ENCODE peak calls at places on chromosomes 4 and X, in nine cellular contexts. Z is mesendoderm, A is adipocyte, M is colonic mucosa, U is fibroblast of lung, W is H9, T is endodermal cell, I is astrocyte, D is GM23248. N is an unnamed sample.

GRCh38 chr4:172485007-172485406 is 671.8 kb downstream of the GALNTL6 start:
- DNase-seq in M (no peak), Z (no peak), D (no peak), W (no peak), A (no peak), I (no peak), T (no peak), U (no peak), N (no peak)

GRCh38 chr4:57191523-57192034 is 81.4 kb upstream of the IGFBP7 start:
- DNase-seq in U (peak; percentile 3), M (peak; percentile 37), D (no peak), T (peak; percentile 80), W (peak; percentile 86), A (no peak), Z (peak; percentile 58), I (peak; percentile 17), N (no peak)

GRCh38 chr4:102493794-102494193 is 7.4 kb upstream of the NFKB1 start:
- DNase-seq in W (no peak), A (no peak), M (peak; percentile 57), D (no peak), U (no peak), Z (no peak), I (no peak), T (no peak), N (no peak)

GRCh38 chr4:39032218-39033085 is at the start of gene TMEM156:
- DNase-seq in Z (no peak), W (no peak), M (no peak), D (peak; percentile 50), U (peak; percentile 53), T (no peak), A (no peak), I (no peak), N (no peak)

GRCh38 chr4:3098346-3098745 is 23.9 kb downstream of the HTT start:
- DNase-seq in U (no peak), T (no peak), W (no peak), D (no peak), Z (no peak), I (no peak), M (no peak), A (no peak), N (no peak)

GRCh38 chrX:111506826-111507225 is 4.6 kb upstream of the SERTM2 start:
- DNase-seq in A (no peak), M (no peak), U (no peak), T (no peak), I (peak; percentile 14), D (no peak), Z (no peak), W (no peak), N (no peak)

GRCh38 chrX:23292979-23293651 is 41.5 kb upstream of the PTCHD1 start:
- DNase-seq in I (peak; percentile 70), Z (no peak), T (no peak), U (peak; percentile 1), W (no peak), M (no peak), A (no peak), D (no peak), N (no peak)

GRCh38 chr4:160869899-160870298 is 1293.9 kb downstream of the FSTL5 start:
- DNase-seq in Z (no peak), W (no peak), M (no peak), D (no peak), T (no peak), A (no peak), I (no peak), U (no peak), N (no peak)

GRCh38 chr4:94304365-94304971 is 38.2 kb downstream of the HPGDS start:
- DNase-seq in Z (peak; percentile 25), A (peak; percentile 63), W (no peak), D (peak; percentile 45), M (no peak), I (no peak), U (peak; percentile 47), T (no peak), N (peak; percentile 31)

GRCh38 chr4:84498203-84499026 is 677 bp downstream of the NKX6-1 start:
- DNase-seq in D (peak; percentile 67), M (no peak), T (peak; percentile 78), W (peak; percentile 52), U (peak; percentile 32), Z (no peak), I (peak; percentile 13), A (peak; percentile 76), N (peak; percentile 70)

GRCh38 chr4:102869569-102870227 is 906 bp downstream of the CISD2 start:
- DNase-seq in D (no peak), T (no peak), U (no peak), Z (no peak), W (no peak), I (no peak), A (no peak), M (peak; percentile 29), N (no peak)

GRCh38 chr4:133498149-133498548 is 349.1 kb downstream of the PCDH10 start:
- DNase-seq in A (no peak), D (no peak), M (no peak), W (no peak), Z (no peak), U (no peak), I (no peak), T (no peak), N (no peak)

GRCh38 chr4:11404431-11404830 is 24.3 kb downstream of the HS3ST1 start:
- DNase-seq in Z (no peak), W (no peak), T (no peak), I (no peak), U (no peak), A (no peak), M (no peak), D (no peak), N (no peak)

GRCh38 chr4:337932-338758 is 531 bp downstream of the ZNF141 start:
- DNase-seq in Z (no peak), M (peak; percentile 37), I (peak; percentile 34), D (peak; percentile 68), W (no peak), A (peak; percentile 47), U (peak; percentile 40), T (no peak), N (no peak)

GRCh38 chr4:8342651-8343050 is 73.1 kb downstream of the HTRA3 start:
- DNase-seq in D (no peak), T (peak; percentile 88), U (no peak), I (no peak), W (peak; percentile 77), Z (peak; percentile 54), A (no peak), M (no peak), N (peak; percentile 62)

GRCh38 chrX:30301977-30302376 is 7.2 kb downstream of the NR0B1 start:
- DNase-seq in T (peak; percentile 35), M (no peak), I (peak; percentile 18), U (peak; percentile 53), Z (peak; percentile 3), W (no peak), D (peak; percentile 42), A (peak; percentile 25), N (peak; percentile 40)
- H3K9ac ChIP-seq in T (no peak overlapping the region), M (no peak overlapping the region), I (no peak overlapping the region), U (no peak overlapping the region), Z (no peak overlapping the region), W (no peak overlapping the region), D (no peak overlapping the region), A (peak overlapping the region; percentile 28), N (no peak overlapping the region)

GRCh38 chr4:48346594-48346993 is 5.3 kb downstream of the SLAIN2 start:
- DNase-seq in U (peak; percentile 27), I (peak; percentile 65), T (no peak), D (peak; percentile 46), Z (no peak), A (no peak), W (no peak), M (no peak), N (no peak)
- H3K9ac ChIP-seq in U (no peak overlapping the region), I (peak overlapping the region; percentile 5), T (no peak overlapping the region), D (no peak overlapping the region), Z (no peak overlapping the region), A (no peak overlapping the region), W (no peak overlapping the region), M (no peak overlapping the region), N (no peak overlapping the region)

DNA sequence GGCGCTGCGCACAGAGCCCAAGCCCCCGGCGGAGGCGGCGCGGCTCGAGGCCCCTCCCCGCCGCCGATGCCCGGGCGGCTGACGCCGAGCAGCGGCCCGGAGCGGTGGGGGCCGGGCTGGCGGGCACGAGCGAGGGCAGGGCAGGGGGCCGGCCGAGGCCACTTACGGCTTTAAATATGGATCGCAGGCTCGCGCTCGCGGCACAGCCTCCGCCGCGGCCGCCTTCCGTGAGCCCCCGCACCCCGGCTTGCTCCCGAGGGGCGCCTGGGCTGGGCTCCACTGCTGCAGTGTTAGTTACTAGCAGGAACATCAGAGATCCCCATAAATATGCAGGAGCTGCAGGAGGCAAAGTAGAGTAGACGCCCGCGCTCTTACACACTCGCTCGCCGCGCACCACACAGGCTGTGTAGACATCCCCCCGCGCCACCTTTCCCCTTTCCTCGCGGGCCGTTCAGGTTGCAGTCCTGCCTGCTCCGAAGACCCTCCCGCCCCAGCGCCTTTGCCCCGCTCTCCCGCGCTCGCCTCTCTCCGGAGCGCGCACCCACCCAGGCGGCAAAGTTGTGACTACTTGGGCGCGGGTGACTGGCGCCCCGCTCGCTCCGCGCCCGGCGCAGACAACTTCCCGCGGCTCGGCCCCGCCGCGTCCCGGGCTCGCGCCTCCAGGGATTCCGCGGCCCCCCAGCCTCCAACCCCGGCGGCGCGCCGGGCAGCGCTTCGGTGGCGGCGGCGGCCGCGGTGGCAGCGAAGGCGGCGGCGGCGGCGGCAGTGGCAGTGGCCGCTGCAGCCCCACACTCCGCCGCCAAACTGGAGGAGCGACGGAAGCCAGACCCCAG is 152.0 kb upstream of the SLC4A4 start:
- DNase-seq in T (peak; percentile 82), I (peak; percentile 47), M (peak; percentile 68), A (peak; percentile 91), Z (peak; percentile 62), D (peak; percentile 85), W (peak; percentile 63), U (peak; percentile 58), N (peak; percentile 84)
- H3K9ac ChIP-seq in T (no peak overlapping the region), I (peak overlapping the region; percentile 86), M (peak overlapping the region; percentile 76), A (peak overlapping the region; percentile 57), Z (peak overlapping the region; percentile 63), D (peak overlapping the region; percentile 74), W (peak overlapping the region; percentile 34), U (peak overlapping the region; percentile 81), N (no peak overlapping the region)

GRCh38 chrX:14095702-14096101 is 66.0 kb upstream of the GEMIN8 start:
- DNase-seq in I (peak; percentile 16), T (peak; percentile 74), A (peak; percentile 72), M (peak; percentile 22), U (peak; percentile 57), D (peak; percentile 71), W (peak; percentile 50), Z (peak; percentile 65), N (peak; percentile 74)
- H3K9ac ChIP-seq in I (no peak overlapping the region), T (no peak overlapping the region), A (no peak overlapping the region), M (no peak overlapping the region), U (no peak overlapping the region), D (no peak overlapping the region), W (no peak overlapping the region), Z (no peak overlapping the region), N (no peak overlapping the region)

N was measured in neural progenitor cell.